ENCODE peak calls at places on chromosome X, in eight cellular contexts. I, S, V, Y, O, L, J and P are unnamed samples.

GRCh38 chrX:75986980-75987379 is 185.9 kb upstream of the PBDC1 start:
- DNase-seq in S (no peak), Y (no peak), I (no peak), V (no peak), O (no peak), L (no peak), J (no peak), P (no peak)

GRCh38 chrX:123899701-123900100 is 39.8 kb downstream of the XIAP start:
- DNase-seq in I (no peak), J (no peak), L (no peak), V (no peak), Y (no peak), O (no peak), S (no peak), P (no peak)

GRCh38 chrX:76428243-76429130 is 977 bp downstream of the MAGEE1 start:
- DNase-seq in L (peak), S (peak), V (peak), J (peak), Y (peak), I (peak), O (no peak), P (peak)

GRCh38 chrX:10769696-10770619 is 149.6 kb upstream of the MID1 start:
- DNase-seq in Y (no peak), L (no peak), J (no peak), I (peak), S (peak), O (peak), V (no peak), P (no peak)

GRCh38 chrX:67673741-67674274 is 130.0 kb downstream of the AR start:
- DNase-seq in J (no peak), V (no peak), Y (no peak), O (no peak), I (no peak), L (no peak), S (no peak), P (no peak)

GRCh38 chrX:46634577-46634976 is 61.0 kb downstream of the CHST7 start:
- DNase-seq in J (no peak), V (no peak), L (no peak), Y (no peak), I (no peak), O (peak), S (no peak), P (no peak)

GRCh38 chrX:77740376-77740905 is 45.6 kb downstream of the ATRX start:
- DNase-seq in I (no peak), O (no peak), S (no peak), J (no peak), V (no peak), Y (no peak), L (no peak), P (no peak)

GRCh38 chrX:6849711-6850415 is 297.6 kb upstream of the STS start:
- DNase-seq in I (no peak), L (no peak), J (no peak), O (no peak), Y (no peak), V (no peak), S (no peak), P (no peak)

GRCh38 chrX:12378263-12378662 is 240.0 kb downstream of the FRMPD4 start:
- DNase-seq in I (no peak), Y (no peak), O (no peak), L (no peak), V (no peak), J (no peak), S (no peak), P (no peak)

GRCh38 chrX:118350221-118350620 is 4.3 kb downstream of the WDR44 start:
- DNase-seq in S (no peak), I (no peak), L (no peak), O (peak), V (no peak), Y (no peak), J (no peak), P (no peak)

GRCh38 chrX:43958529-43958928 is 14.7 kb downstream of the NDP start:
- DNase-seq in I (no peak), Y (peak), V (no peak), L (peak), S (no peak), J (no peak), O (peak), P (no peak)

GRCh38 chrX:97692575-97692974 is 808.9 kb downstream of the RPA4 start:
- DNase-seq in V (no peak), I (no peak), S (no peak), J (no peak), Y (no peak), O (no peak), L (no peak), P (no peak)

GRCh38 chrX:47637546-47638195 is 7.9 kb upstream of the CFP start:
- DNase-seq in V (peak), J (no peak), S (no peak), O (no peak), L (no peak), Y (no peak), I (no peak), P (no peak)

GRCh38 chrX:152884171-152884570 is 13.7 kb upstream of the ZNF185 start:
- DNase-seq in I (no peak), J (no peak), L (no peak), O (no peak), Y (no peak), V (no peak), S (no peak), P (no peak)

GRCh38 chrX:101385026-101385684 is 836 bp downstream of the BTK start:
- DNase-seq in S (no peak), Y (no peak), V (no peak), I (no peak), J (no peak), O (no peak), L (no peak), P (no peak)

GRCh38 chrX:65866762-65867161 is 173.1 kb downstream of the VSIG4 start:
- DNase-seq in I (no peak), Y (no peak), S (no peak), V (no peak), J (no peak), O (no peak), L (no peak), P (no peak)

GRCh38 chrX:100745806-100746537 is 14.1 kb upstream of the SYTL4 start:
- DNase-seq in I (peak), V (no peak), L (no peak), Y (no peak), J (no peak), O (peak), S (no peak), P (no peak)

GRCh38 chrX:7146703-7147430 is 645 bp upstream of the STS start:
- DNase-seq in O (peak), V (no peak), I (no peak), J (no peak), S (peak), Y (peak), L (no peak), P (peak)

GRCh38 chrX:105658136-105658535 is 164.2 kb upstream of the NRK start:
- DNase-seq in S (no peak), O (peak), L (no peak), J (no peak), V (no peak), Y (no peak), I (no peak), P (no peak)

GRCh38 chrX:16807976-16808542 is 21.8 kb downstream of the TXLNG start:
- DNase-seq in L (no peak), J (no peak), V (no peak), S (peak), Y (no peak), I (no peak), O (peak), P (no peak)

DNA sequence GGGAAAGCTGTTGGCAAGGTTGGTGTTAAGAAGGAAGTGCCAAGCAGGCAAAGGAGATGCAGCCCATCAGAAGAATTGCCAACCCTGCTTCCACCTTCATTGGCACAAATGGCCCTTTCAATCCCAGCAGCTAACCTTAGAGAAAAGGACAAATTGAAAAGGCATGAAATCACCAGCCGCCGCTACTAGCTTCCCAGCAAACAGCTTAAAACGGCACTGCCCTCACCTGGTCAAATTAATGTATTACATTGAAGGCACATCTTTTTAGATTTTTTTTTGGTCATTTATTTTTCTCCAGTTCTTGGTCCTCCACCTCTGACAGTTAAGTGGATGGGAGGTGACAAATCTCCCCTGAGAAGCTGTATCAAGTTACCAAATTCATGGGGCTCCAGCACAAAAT is 51.0 kb upstream of the NHSL2 start:
- DNase-seq in S (no peak), J (no peak), I (no peak), V (no peak), L (peak), Y (peak), O (peak), P (no peak)
- TF ChIP-seq CTCF in S (peak), J (peak), I (peak), V (peak), L (peak), Y (peak), O (peak), P (peak)

GRCh38 chrX:1679238-1679637 is 64.4 kb downstream of the ASMT start:
- DNase-seq in J (no peak), V (no peak), O (no peak), L (no peak), I (no peak), S (no peak), Y (no peak), P (peak)

GRCh38 chrX:1667566-1667965 is 52.7 kb downstream of the ASMT start:
- DNase-seq in J (no peak), L (no peak), I (no peak), O (no peak), Y (no peak), S (no peak), V (no peak), P (no peak)

GRCh38 chrX:1676866-1677265 is 62.0 kb downstream of the ASMT start:
- DNase-seq in L (no peak), S (no peak), I (no peak), O (no peak), J (no peak), Y (no peak), V (no peak), P (peak)

GRCh38 chrX:1673337-1673736 is 58.5 kb downstream of the ASMT start:
- DNase-seq in I (no peak), L (peak), Y (no peak), S (no peak), O (no peak), J (no peak), V (no peak), P (no peak)
- TF ChIP-seq CTCF in I (peak), L (peak), Y (peak), S (peak), O (peak), J (peak), V (peak), P (peak)

GRCh38 chrX:138711399-138712347 is at the start of gene FGF13:
- DNase-seq in O (peak), L (peak), S (peak), J (no peak), V (peak), Y (peak), I (peak), P (peak)
- TF ChIP-seq CTCF in O (peak), L (no peak), S (peak), J (no peak), V (peak), Y (no peak), I (no peak), P (no peak)

DNA sequence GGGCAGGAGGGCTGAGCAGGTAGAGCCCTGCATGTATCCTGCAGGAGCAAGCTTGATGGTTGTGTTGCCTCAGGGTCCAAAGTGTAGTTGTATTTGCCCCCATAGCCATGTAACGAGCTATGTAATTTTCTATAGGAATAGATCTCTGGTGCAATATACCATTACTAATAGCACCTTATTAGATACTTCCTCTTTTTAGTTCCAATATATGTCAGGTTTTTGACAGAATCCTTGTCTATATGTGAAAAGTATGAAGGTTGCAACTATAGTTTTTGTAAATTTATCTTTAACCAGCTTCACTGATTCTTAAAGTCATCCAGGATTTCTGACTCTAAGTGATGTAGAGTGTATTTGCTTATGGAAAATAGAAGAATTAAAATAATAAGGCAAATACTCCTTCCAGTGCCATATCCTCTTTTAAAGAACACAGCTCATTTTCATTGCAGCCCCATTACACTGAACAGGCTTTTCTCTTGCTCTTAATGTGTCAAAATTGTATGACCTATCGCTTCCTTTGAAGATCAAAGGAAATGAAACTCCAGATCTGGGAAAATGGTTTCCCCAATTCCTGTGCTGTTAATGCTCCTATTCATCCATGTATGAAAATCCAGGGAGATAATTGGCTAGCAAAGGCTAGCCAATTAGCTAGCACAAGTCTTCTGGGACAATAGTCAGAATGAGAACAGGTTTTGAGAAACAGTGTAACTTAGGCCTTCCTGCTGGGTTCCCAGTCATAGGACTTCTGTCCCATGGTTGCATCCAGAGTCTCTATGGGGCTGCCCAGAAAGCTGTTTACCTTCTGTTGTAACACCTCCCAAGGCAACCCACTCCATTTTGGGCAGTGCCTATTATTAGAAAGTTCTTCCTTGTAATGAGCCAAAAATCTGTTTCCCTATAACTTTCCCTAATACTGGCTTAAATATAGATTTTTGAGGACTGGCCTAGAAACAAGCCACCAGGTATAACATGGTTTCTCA is 90.6 kb downstream of the TSPAN7 start:
- DNase-seq in Y (no peak), V (no peak), I (no peak), O (no peak), S (no peak), L (no peak), J (no peak), P (no peak)
- TF ChIP-seq CTCF in Y (no peak), V (no peak), I (no peak), O (no peak), S (no peak), L (no peak), J (no peak), P (no peak)

GRCh38 chrX:79592259-79592658 is 225.1 kb upstream of the ITM2A start:
- DNase-seq in L (no peak), S (no peak), O (no peak), J (no peak), I (no peak), Y (no peak), V (no peak), P (no peak)
- TF ChIP-seq CTCF in L (no peak), S (peak), O (no peak), J (no peak), I (no peak), Y (no peak), V (no peak), P (no peak)

GRCh38 chrX:80423744-80424143 is 3.5 kb downstream of the TENT5D start:
- DNase-seq in Y (no peak), V (no peak), I (no peak), O (no peak), J (no peak), S (no peak), L (no peak), P (no peak)
- TF ChIP-seq CTCF in Y (no peak), V (no peak), I (no peak), O (no peak), J (no peak), S (no peak), L (no peak), P (no peak)

DNA sequence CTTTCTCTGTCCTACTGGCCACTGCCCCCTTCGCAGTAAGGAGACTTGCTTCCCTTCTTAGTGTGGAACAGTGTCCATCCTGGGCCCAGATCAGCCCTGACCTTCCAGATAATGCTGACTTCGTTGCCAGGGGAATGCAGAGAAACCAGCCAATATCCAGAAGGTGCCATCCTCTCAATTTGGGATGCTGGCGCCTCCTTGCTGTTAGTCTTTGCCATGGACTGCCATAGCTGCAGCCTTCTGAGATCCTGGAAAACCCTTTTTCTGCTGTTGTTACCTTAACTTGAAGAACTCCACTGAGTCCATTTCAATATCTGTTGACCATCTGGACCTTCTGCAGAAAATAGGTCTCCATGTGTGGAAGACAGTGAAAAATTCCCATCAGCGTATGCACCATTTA is 21.8 kb downstream of the RAI2 start:
- DNase-seq in J (no peak), I (no peak), S (no peak), O (no peak), V (no peak), L (no peak), Y (no peak), P (no peak)
- TF ChIP-seq CTCF in J (no peak), I (no peak), S (peak), O (no peak), V (no peak), L (no peak), Y (no peak), P (no peak)

GRCh38 chrX:108699368-108699767 is 37.0 kb downstream of the IRS4 start:
- DNase-seq in O (peak), J (no peak), V (no peak), I (no peak), Y (no peak), L (no peak), S (no peak), P (no peak)
- TF ChIP-seq CTCF in O (peak), J (peak), V (peak), I (no peak), Y (peak), L (no peak), S (peak), P (peak)

DNA sequence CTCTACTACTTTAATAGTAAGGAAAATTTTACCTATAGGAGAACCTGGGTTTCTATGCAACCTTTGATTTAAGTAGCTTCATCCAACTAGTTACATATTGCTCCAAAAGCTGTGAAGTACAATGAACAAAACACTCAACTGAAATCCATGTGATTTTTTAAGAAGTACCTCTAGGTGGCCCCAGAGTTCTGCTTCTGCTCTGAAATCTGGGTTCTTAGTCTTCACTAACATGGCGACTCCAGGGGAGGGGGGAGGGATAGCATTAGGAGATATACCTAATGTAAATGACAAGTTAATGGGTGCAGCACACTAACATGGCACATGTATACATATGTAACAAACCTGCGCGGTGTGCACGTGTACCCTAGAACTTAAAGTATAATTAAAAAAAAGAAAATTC is 73.4 kb upstream of the MAGEB2 start:
- DNase-seq in S (no peak), O (peak), Y (no peak), L (peak), I (no peak), V (no peak), J (no peak), P (no peak)
- TF ChIP-seq CTCF in S (peak), O (peak), Y (peak), L (no peak), I (no peak), V (peak), J (peak), P (peak)